ENCODE peak calls at places on chromosome 13, in nine cellular contexts. H is BJ, Y is mucosa of descending colon, G is heart left ventricle, O is heart right ventricle, K is Peyer's patch, T is fibroblast of pulmonary artery, Q is endodermal cell, M is GM23338. U is an unnamed sample.

GRCh38 chr13:101747039-101747438 is 294.6 kb downstream of the ITGBL1 start:
- DNase-seq in H (no peak), G (no peak), T (no peak), Y (no peak), O (no peak), K (no peak), M (no peak), Q (no peak), U (no peak)

GRCh38 chr13:75760182-75760981 is 124.3 kb downstream of the LMO7 start:
- DNase-seq in Q (no peak), M (no peak), H (no peak), O (peak), Y (peak), G (peak), T (no peak), K (peak), U (peak)

GRCh38 chr13:77563110-77563509 is 27.6 kb downstream of the SCEL start:
- DNase-seq in K (no peak), G (no peak), O (no peak), T (peak), H (no peak), M (peak), Y (no peak), Q (no peak), U (peak)

GRCh38 chr13:40259899-40260298 is 406.5 kb downstream of the FOXO1 start:
- DNase-seq in T (peak), H (no peak), Q (no peak), M (no peak), G (no peak), O (no peak), K (no peak), Y (no peak), U (peak)

GRCh38 chr13:24328145-24328544 is 18.8 kb downstream of the C1QTNF9 start:
- DNase-seq in G (no peak), Y (peak), H (no peak), K (no peak), Q (no peak), O (no peak), T (no peak), M (peak), U (no peak)

GRCh38 chr13:73065665-73066350 is 7.0 kb downstream of the KLF5 start:
- DNase-seq in T (no peak), Q (no peak), H (no peak), M (peak), G (no peak), K (no peak), Y (no peak), O (no peak), U (no peak)

GRCh38 chr13:65460136-65460535 is 1770.0 kb downstream of the PCDH9 start:
- DNase-seq in K (no peak), H (no peak), Q (no peak), Y (no peak), O (no peak), G (no peak), T (no peak), M (peak), U (peak)

GRCh38 chr13:95185311-95185710 is 115.9 kb downstream of the ABCC4 start:
- DNase-seq in K (no peak), Y (no peak), O (no peak), M (no peak), T (no peak), Q (no peak), H (no peak), G (no peak), U (no peak)

GRCh38 chr13:52428295-52428694 is 22.1 kb downstream of the VPS36 start:
- DNase-seq in M (no peak), T (peak), K (no peak), Q (no peak), G (no peak), H (no peak), O (peak), Y (no peak), U (peak)

GRCh38 chr13:44874886-44875630 is 114.2 kb downstream of the NUFIP1 start:
- DNase-seq in G (no peak), O (no peak), H (no peak), Q (no peak), M (no peak), K (no peak), Y (no peak), T (no peak), U (no peak)

GRCh38 chr13:30681489-30682242 is 53.7 kb upstream of the ALOX5AP start:
- DNase-seq in K (no peak), Q (no peak), M (no peak), Y (no peak), O (no peak), H (peak), G (no peak), T (peak), U (peak)

GRCh38 chr13:79312456-79312855 is 93.6 kb downstream of the RBM26 start:
- DNase-seq in O (no peak), K (no peak), Q (no peak), H (no peak), M (no peak), Y (no peak), G (no peak), T (no peak), U (peak)

GRCh38 chr13:34942732-34943674 is 933 bp downstream of the NBEA start:
- DNase-seq in G (peak), M (peak), T (no peak), Q (peak), O (peak), Y (peak), K (peak), H (no peak), U (no peak)

GRCh38 chr13:24660023-24660806 is 20.0 kb upstream of the ATP12A start:
- DNase-seq in T (no peak), Y (no peak), G (no peak), M (no peak), Q (no peak), K (no peak), H (no peak), O (no peak), U (no peak)

DNA sequence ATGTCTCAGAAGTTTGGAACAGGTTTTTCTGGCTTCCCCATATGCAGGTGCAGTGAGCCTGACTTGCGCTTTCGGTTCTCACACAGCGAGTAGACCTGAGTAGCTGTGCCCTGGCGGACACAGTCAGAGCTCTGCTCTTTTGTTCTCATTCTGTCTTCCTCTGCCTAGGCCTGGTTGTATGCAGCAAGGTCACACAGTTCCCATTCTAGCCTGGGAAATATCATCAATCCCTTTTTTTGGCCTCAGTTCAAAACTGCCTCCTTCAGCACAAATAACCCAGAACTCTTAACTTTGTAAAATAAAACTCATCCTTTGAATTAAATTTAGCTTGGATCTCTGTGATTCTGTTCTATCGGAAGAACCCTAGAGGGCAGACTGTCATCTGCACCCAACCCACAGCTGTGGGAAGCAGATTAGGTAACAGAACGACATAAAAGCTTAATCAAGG is 10.2 kb downstream of the OXGR1 start:
- DNase-seq in K (peak), M (peak), Y (peak), T (peak), O (no peak), H (no peak), G (peak), Q (peak), U (peak)
- TF ChIP-seq CTCF in K (no peak), M (peak), Y (peak), T (peak), O (peak), H (no peak), G (no peak), Q (peak), U (peak)

GRCh38 chr13:106530907-106531520 is 4.4 kb downstream of the EFNB2 start:
- DNase-seq in G (no peak), O (no peak), Q (no peak), T (no peak), Y (no peak), K (no peak), M (no peak), H (no peak), U (peak)

GRCh38 chr13:106530209-106530906 is 5.1 kb downstream of the EFNB2 start:
- DNase-seq in G (no peak), O (peak), K (no peak), H (no peak), T (no peak), Q (no peak), Y (no peak), M (peak), U (peak)

GRCh38 chr13:106533101-106533939 is 2.1 kb downstream of the EFNB2 start:
- DNase-seq in T (peak), Y (peak), Q (peak), K (peak), H (no peak), M (peak), G (peak), O (peak), U (peak)

GRCh38 chr13:106533940-106534843 is 1.3 kb downstream of the EFNB2 start:
- DNase-seq in H (no peak), K (peak), G (peak), T (peak), O (peak), Y (peak), M (peak), Q (peak), U (peak)

DNA sequence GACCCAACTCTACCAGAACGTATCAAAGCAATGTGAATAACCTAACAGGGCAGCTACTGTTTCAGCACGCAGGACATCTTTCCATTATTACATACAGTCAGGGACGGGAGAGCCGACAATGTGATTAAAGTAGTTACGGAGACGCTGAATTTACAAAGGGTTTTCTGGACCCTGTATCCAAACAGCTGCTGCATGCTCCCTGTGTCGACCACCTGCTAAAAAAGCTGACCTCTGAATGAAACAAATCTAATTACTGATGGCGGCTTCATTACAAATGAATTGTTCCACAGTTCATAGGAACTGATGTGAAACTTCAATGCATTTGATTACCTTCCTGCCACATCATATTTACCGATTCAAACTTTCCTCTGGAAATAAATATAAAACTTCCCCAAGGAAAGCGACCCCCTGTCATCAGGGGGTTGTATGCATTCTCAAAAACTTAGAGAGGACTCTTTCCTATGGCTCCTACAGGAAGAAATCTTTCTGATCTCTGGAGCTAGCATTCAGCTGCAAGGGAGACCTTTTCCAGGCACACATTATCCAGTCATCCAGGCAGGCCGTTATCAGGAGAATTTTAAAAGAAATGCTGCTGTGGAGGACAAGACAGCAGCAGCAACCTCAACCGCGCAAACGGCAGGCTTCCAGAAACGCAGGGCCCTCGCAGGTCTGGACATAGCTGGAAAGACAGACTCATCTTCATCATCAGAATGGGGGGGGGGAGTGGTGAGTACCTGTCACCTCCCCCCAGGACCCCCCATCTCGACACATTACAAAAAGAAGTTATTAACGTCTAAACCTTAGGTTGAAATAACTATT is 3.1 kb downstream of the EFNB2 start:
- DNase-seq in T (peak), M (no peak), H (no peak), Y (peak), O (no peak), K (peak), Q (peak), G (no peak), U (peak)
- H3K4me3 ChIP-seq in T (peak), M (peak), H (peak), Y (no peak), O (peak), K (no peak), Q (peak), G (peak), U (peak)

GRCh38 chr13:21676611-21677021 is 5.7 kb downstream of the FGF9 start:
- DNase-seq in K (peak), T (no peak), M (peak), H (no peak), G (peak), Y (peak), Q (peak), O (no peak), U (no peak)
- TF ChIP-seq CTCF in K (no peak), T (no peak), M (peak), H (peak), G (no peak), Y (no peak), Q (peak), O (no peak), U (no peak)

DNA sequence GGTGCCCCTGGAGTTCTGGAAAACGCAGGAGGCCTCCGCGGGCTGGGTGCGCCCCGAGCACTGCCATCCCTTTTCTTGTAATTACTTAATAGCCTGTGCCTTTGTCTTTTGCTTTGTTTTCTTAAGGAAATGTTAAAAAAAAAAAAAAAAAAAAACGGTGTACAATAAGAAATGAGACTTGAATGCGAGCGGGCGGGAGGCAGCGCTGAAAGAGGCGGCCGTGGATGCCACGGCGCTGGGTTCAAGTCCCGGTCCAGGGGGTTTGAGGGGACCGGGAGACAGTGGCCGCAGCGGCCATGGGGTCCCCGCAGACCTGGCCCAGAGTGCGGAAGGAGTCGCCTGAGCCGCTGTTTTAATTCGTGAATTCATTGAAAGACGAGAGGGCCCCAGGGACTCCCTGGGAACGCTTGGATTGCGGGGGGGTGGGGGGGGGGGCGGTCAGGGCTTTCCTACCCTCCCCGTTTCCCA is 349.1 kb upstream of the ARGLU1 start:
- DNase-seq in Y (peak), H (no peak), Q (no peak), M (peak), G (peak), O (peak), T (peak), K (no peak), U (peak)
- H3K4me3 ChIP-seq in Y (no peak), H (peak), Q (no peak), M (peak), G (peak), O (peak), T (peak), K (no peak), U (peak)